ENCODE peak calls at places on chromosomes 12 and 14, in ten cellular contexts. U is neural crest cell, M is left ventricle myocardium inferior, P is progenitor cell of endocrine pancreas, O is dorsolateral prefrontal cortex, A is OCI-LY7, C is ovary, N is upper lobe of right lung, L is GM12865, B is heart left ventricle. J is an unnamed sample.

GRCh38 chr14:74634964-74635363 is 22.9 kb upstream of the LTBP2 start:
- DNase-seq in A (no peak), O (no peak), N (no peak), P (no peak), M (no peak), B (peak; percentile 15), C (no peak), L (no peak), U (no peak), J (no peak)

GRCh38 chr14:37583358-37584210 is 11.5 kb downstream of the FOXA1 start:
- DNase-seq in U (no peak), B (no peak), P (peak; percentile 49), M (no peak), C (no peak), N (peak; percentile 83), A (no peak), L (no peak), O (no peak), J (no peak)

GRCh38 chr12:13841358-13841757 is 140.0 kb downstream of the GRIN2B start:
- DNase-seq in C (no peak), U (no peak), B (no peak), A (no peak), L (no peak), N (no peak), M (no peak), O (no peak), P (no peak), J (no peak)

GRCh38 chr12:60501124-60501729 is 905.4 kb downstream of the SLC16A7 start:
- DNase-seq in B (peak; percentile 16), O (no peak), L (no peak), P (no peak), A (no peak), C (no peak), U (no peak), N (no peak), M (no peak), J (no peak)

GRCh38 chr12:108564724-108565123 is 2.3 kb downstream of the ISCU start:
- DNase-seq in U (no peak), O (no peak), M (no peak), L (no peak), A (no peak), C (no peak), B (no peak), P (no peak), N (no peak), J (no peak)

GRCh38 chr14:94557327-94557726 is 3.9 kb upstream of the SERPINA4 start:
- DNase-seq in N (no peak), P (no peak), A (no peak), O (no peak), C (no peak), U (no peak), B (no peak), M (no peak), L (no peak), J (no peak)

GRCh38 chr12:77601069-77601468 is 229.6 kb upstream of the NAV3 start:
- DNase-seq in O (no peak), L (no peak), A (no peak), N (no peak), B (no peak), P (no peak), C (no peak), M (no peak), U (no peak), J (no peak)

GRCh38 chr12:67893003-67893402 is 96.2 kb upstream of the IFNG-AS1 start:
- DNase-seq in O (no peak), P (no peak), B (no peak), U (no peak), M (no peak), A (no peak), C (no peak), N (no peak), L (no peak), J (no peak)

GRCh38 chr12:113591480-113591971 is 119.9 kb upstream of the LHX5 start:
- DNase-seq in C (no peak), O (no peak), L (peak; percentile 31), M (no peak), U (no peak), B (no peak), P (no peak), A (no peak), N (peak; percentile 80), J (peak; percentile 74)

GRCh38 chr12:119772431-119772830 is 104.5 kb downstream of the PRKAB1 start:
- DNase-seq in B (no peak), L (no peak), P (no peak), O (no peak), U (no peak), M (no peak), N (no peak), C (no peak), A (no peak), J (no peak)

GRCh38 chr12:119780786-119781434 is 96.2 kb downstream of the CIT start:
- DNase-seq in C (no peak), L (no peak), M (no peak), A (no peak), P (peak; percentile 19), O (peak; percentile 63), U (peak; percentile 14), N (no peak), B (no peak), J (peak; percentile 28)

GRCh38 chr12:119770146-119770545 is 102.2 kb downstream of the PRKAB1 start:
- DNase-seq in O (no peak), U (no peak), L (no peak), B (no peak), M (no peak), N (no peak), P (no peak), A (no peak), C (no peak), J (no peak)

GRCh38 chr12:119775246-119775895 is 101.7 kb downstream of the CIT start:
- DNase-seq in P (no peak), M (no peak), L (no peak), N (no peak), A (no peak), O (no peak), U (no peak), B (no peak), C (no peak), J (no peak)
- TF ChIP-seq CTCF in P (no peak), M (no peak), L (no peak), N (no peak), A (no peak), O (no peak), U (no peak), B (no peak), C (no peak), J (no peak)

GRCh38 chr14:29518335-29518734 is 409.3 kb downstream of the PRKD1 start:
- DNase-seq in N (no peak), U (no peak), M (no peak), O (no peak), A (no peak), C (no peak), L (no peak), P (no peak), B (no peak), J (no peak)

GRCh38 chr14:29527286-29527685 is 400.4 kb downstream of the PRKD1 start:
- DNase-seq in O (no peak), L (no peak), B (no peak), M (no peak), P (no peak), N (no peak), C (no peak), A (no peak), U (no peak), J (no peak)

DNA sequence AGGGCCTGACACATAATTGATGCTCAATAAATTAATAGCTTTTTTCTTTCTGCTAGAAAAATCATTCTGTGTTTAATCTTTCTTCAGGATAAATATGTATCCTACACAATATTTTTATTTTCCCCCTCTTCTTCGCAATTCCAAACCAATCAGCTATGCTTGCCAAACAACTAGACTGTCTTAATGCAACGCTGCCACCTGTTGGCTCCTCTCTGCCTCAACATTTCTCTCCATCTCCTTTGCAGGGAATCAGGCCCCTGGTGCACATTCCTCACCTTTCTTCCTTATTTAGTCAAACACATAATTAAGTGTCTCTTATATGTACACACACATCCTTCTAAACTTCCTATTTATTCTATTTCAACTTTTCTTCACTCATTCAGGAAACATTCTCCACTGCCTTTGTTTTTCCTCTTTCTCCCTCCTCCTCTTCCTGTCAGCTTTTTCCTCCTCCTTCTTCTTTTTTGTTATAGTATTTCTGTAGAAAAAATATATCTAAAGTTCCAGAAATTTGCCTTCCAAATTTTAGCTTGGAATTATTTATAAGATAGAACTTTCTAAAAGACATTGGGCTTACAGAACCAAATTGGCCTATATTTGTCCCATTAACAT is 406.0 kb downstream of the PRKD1 start:
- DNase-seq in C (no peak), O (no peak), M (no peak), B (no peak), P (no peak), U (no peak), A (peak; percentile 3), L (peak; percentile 6), N (no peak), J (no peak)
- TF ChIP-seq CTCF in C (no peak), O (no peak), M (no peak), B (no peak), P (peak; percentile 59), U (peak; percentile 56), A (peak; percentile 63), L (peak; percentile 14), N (no peak), J (peak; percentile 57)

GRCh38 chr14:72478397-72479025 is 415.4 kb downstream of the DPF3 start:
- DNase-seq in P (no peak), M (no peak), N (no peak), O (no peak), C (no peak), B (no peak), A (no peak), L (no peak), U (no peak), J (no peak)

GRCh38 chr14:72471346-72471745 is 422.6 kb downstream of the DPF3 start:
- DNase-seq in U (no peak), O (no peak), M (no peak), A (no peak), B (no peak), L (no peak), N (no peak), P (no peak), C (no peak), J (no peak)

GRCh38 chr14:72476657-72477499 is 417.0 kb downstream of the DPF3 start:
- DNase-seq in O (no peak), P (no peak), M (peak; percentile 45), C (no peak), B (no peak), U (no peak), N (no peak), A (peak; percentile 2), L (peak; percentile 98), J (no peak)

GRCh38 chr14:72472845-72473244 is 421.1 kb downstream of the DPF3 start:
- DNase-seq in L (no peak), N (no peak), M (no peak), P (no peak), O (no peak), C (no peak), A (no peak), U (no peak), B (no peak), J (no peak)
- TF ChIP-seq CTCF in L (no peak), N (no peak), M (no peak), P (peak; percentile 25), O (no peak), C (no peak), A (peak; percentile 38), U (peak; percentile 46), B (no peak), J (no peak)

DNA sequence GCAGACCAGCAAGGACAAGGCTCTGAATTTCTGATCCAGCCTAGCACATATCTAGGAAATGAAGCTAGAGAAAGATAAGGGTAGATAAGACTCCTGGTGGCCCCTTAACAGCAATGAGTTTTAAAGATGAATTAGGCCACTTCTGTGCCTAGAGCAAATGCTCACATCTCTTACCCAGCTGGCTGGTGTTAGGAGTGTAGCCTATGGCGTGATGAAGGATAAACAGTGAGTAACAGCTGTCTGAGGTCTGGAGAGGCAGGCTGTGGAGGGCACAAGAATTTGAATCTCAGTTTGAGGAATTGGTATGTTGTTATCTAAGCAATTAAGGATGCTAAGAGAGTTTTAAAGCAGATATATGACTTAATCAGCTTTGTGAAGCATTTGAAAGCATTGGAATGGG is 161.7 kb downstream of the SRGAP1 start:
- DNase-seq in P (no peak), C (no peak), L (no peak), A (no peak), O (no peak), N (no peak), M (no peak), U (no peak), B (no peak), J (no peak)
- TF ChIP-seq CTCF in P (no peak), C (no peak), L (no peak), A (no peak), O (no peak), N (no peak), M (no peak), U (no peak), B (no peak), J (no peak)

J was measured in D721Med.